ENCODE peak calls at places on chromosomes 1 and 21, in six cellular contexts. L is KG1; H is naive thymus-derived CD8-positive, alpha-beta T cell; R is Caki2; Q is T-cell; J is CD4-positive, alpha-beta T cell. W is an unnamed sample.

GRCh38 chr1:84913025-84913892 is 20.3 kb upstream of the LPAR3 start:
- DNase-seq in Q (no peak), J (no peak), L (no peak), H (no peak), R (peak; percentile 65), W (no peak)

GRCh38 chr21:41965447-41966340 is 11.9 kb upstream of the C2CD2 start:
- DNase-seq in H (no peak), J (no peak), Q (no peak), R (no peak), L (no peak), W (no peak)

GRCh38 chr1:91569411-91570104 is 68.9 kb downstream of the CDC7 start:
- DNase-seq in R (peak; percentile 69), H (no peak), L (no peak), Q (no peak), J (no peak), W (no peak)

GRCh38 chr1:93960641-93961147 is 51.5 kb upstream of the GCLM start:
- DNase-seq in R (no peak), J (no peak), H (no peak), L (no peak), Q (no peak), W (no peak)

GRCh38 chr1:6207921-6208320 is 2.0 kb downstream of the RNF207 start:
- DNase-seq in Q (no peak), R (no peak), J (no peak), L (no peak), H (no peak), W (no peak)

GRCh38 chr1:242811092-242811840 is 286.8 kb upstream of the PLD5 start:
- DNase-seq in L (no peak), Q (no peak), H (no peak), J (no peak), R (no peak), W (no peak)

GRCh38 chr1:211653907-211654553 is 21.4 kb downstream of the NEK2 start:
- DNase-seq in Q (no peak), R (peak; percentile 48), J (no peak), L (no peak), H (no peak), W (no peak)

GRCh38 chr1:32953495-32953894 is 11.1 kb downstream of the RNF19B start:
- DNase-seq in J (no peak), H (no peak), R (peak; percentile 84), Q (no peak), L (no peak), W (no peak)

GRCh38 chr1:22039594-22040347 is 12.7 kb upstream of the CDC42 start:
- DNase-seq in R (peak; percentile 71), J (peak; percentile 85), Q (peak; percentile 97), L (peak; percentile 91), H (peak; percentile 92), W (peak; percentile 97)

GRCh38 chr1:22108343-22109135 is 34.4 kb downstream of the WNT4 start:
- DNase-seq in R (no peak), H (no peak), L (no peak), Q (no peak), J (no peak), W (no peak)

GRCh38 chr1:53583021-53583902 is 124.1 kb downstream of the DMRTB1 start:
- DNase-seq in H (no peak), Q (no peak), J (no peak), R (no peak), L (no peak), W (no peak)